ENCODE peak calls at places on chromosomes 11 and 22, in five cellular contexts. One of them, this sample, is unnamed.

GRCh38 chr11:22792497-22792896 is 37.1 kb downstream of the SVIP start:
- DNase-seq in A549: no peak
- DNase-seq in HepG2: peak
- DNase-seq in K562: peak
- DNase-seq in H1: no peak
- DNase-seq in this sample: no peak

GRCh38 chr11:9895016-9895415 is 231.1 kb downstream of the SWAP70 start:
- DNase-seq in K562: no peak
- DNase-seq in H1: no peak
- DNase-seq in A549: no peak
- DNase-seq in HepG2: no peak
- DNase-seq in this sample: no peak

GRCh38 chr11:69113226-69113625 is 42.5 kb upstream of the SMIM38 start:
- DNase-seq in H1: no peak
- DNase-seq in A549: no peak
- DNase-seq in HepG2: no peak
- DNase-seq in K562: no peak
- DNase-seq in this sample: no peak

GRCh38 chr11:73331138-73331916 is 23.3 kb downstream of the ARHGEF17 start:
- DNase-seq in H1: no peak
- DNase-seq in A549: no peak
- DNase-seq in K562: peak
- DNase-seq in HepG2: peak
- DNase-seq in this sample: no peak

GRCh38 chr11:67371549-67372231 is 1.7 kb downstream of the CLCF1 start:
- DNase-seq in K562: peak
- DNase-seq in H1: no peak
- DNase-seq in A549: peak
- DNase-seq in HepG2: peak
- DNase-seq in this sample: no peak

GRCh38 chr11:86174101-86175046 is 70.2 kb upstream of the EED start:
- DNase-seq in HepG2: peak
- DNase-seq in H1: no peak
- DNase-seq in K562: peak
- DNase-seq in A549: no peak
- DNase-seq in this sample: no peak

GRCh38 chr11:48150213-48150612 is 66.4 kb upstream of the OR4B1 start:
- DNase-seq in HepG2: no peak
- DNase-seq in A549: no peak
- DNase-seq in H1: no peak
- DNase-seq in K562: no peak
- DNase-seq in this sample: no peak

GRCh38 chr11:91800208-91800914 is 424.3 kb upstream of the FAT3 start:
- DNase-seq in HepG2: no peak
- DNase-seq in H1: no peak
- DNase-seq in K562: no peak
- DNase-seq in A549: no peak
- DNase-seq in this sample: no peak

GRCh38 chr22:50702821-50703725 is 30.4 kb downstream of the SHANK3 start:
- DNase-seq in H1: no peak
- DNase-seq in A549: no peak
- DNase-seq in K562: peak
- DNase-seq in HepG2: no peak
- DNase-seq in this sample: no peak

GRCh38 chr11:93407777-93408401 is 77.3 kb downstream of the DEUP1 start:
- DNase-seq in K562: no peak
- DNase-seq in H1: no peak
- DNase-seq in HepG2: no peak
- DNase-seq in A549: no peak
- DNase-seq in this sample: no peak

GRCh38 chr11:125036933-125037332 is 26.2 kb upstream of the SLC37A2 start:
- DNase-seq in K562: no peak
- DNase-seq in H1: no peak
- DNase-seq in A549: no peak
- DNase-seq in HepG2: no peak
- DNase-seq in this sample: no peak

GRCh38 chr11:5767056-5767455 is 13.0 kb downstream of the OR52N4 start:
- DNase-seq in A549: no peak
- DNase-seq in H1: no peak
- DNase-seq in HepG2: no peak
- DNase-seq in K562: no peak
- DNase-seq in this sample: no peak

GRCh38 chr11:57481315-57481714 is 21.0 kb downstream of the RTN4RL2 start:
- DNase-seq in H1: no peak
- DNase-seq in A549: no peak
- DNase-seq in HepG2: no peak
- DNase-seq in K562: no peak
- DNase-seq in this sample: no peak

GRCh38 chr11:64224891-64225607 is 937 bp downstream of the TRPT1 start:
- DNase-seq in HepG2: no peak
- DNase-seq in A549: no peak
- DNase-seq in H1: no peak
- DNase-seq in K562: no peak
- DNase-seq in this sample: no peak

GRCh38 chr22:40911772-40912171 is 39.4 kb upstream of the RBX1 start:
- DNase-seq in K562: no peak
- DNase-seq in H1: no peak
- DNase-seq in A549: no peak
- DNase-seq in HepG2: no peak
- DNase-seq in this sample: no peak

GRCh38 chr11:120332822-120333716 is 3.1 kb upstream of the ARHGEF12 start:
- DNase-seq in H1: no peak
- DNase-seq in HepG2: no peak
- DNase-seq in K562: no peak
- DNase-seq in A549: no peak
- DNase-seq in this sample: no peak

GRCh38 chr22:33780761-33781160 is 139.5 kb downstream of the LARGE1 start:
- DNase-seq in A549: no peak
- DNase-seq in K562: no peak
- DNase-seq in H1: no peak
- DNase-seq in HepG2: no peak
- DNase-seq in this sample: no peak

GRCh38 chr11:110830344-110831141 is 118.3 kb upstream of the ARHGAP20 start:
- DNase-seq in HepG2: no peak
- DNase-seq in K562: no peak
- DNase-seq in H1: peak
- DNase-seq in A549: no peak
- DNase-seq in this sample: no peak

GRCh38 chr11:128890543-128891409 is at the start of gene KCNJ5:
- DNase-seq in A549: peak
- DNase-seq in HepG2: no peak
- DNase-seq in H1: no peak
- DNase-seq in K562: no peak
- DNase-seq in this sample: no peak

GRCh38 chr22:50529416-50530279 is at the start of gene TYMP:
- DNase-seq in K562: no peak
- DNase-seq in H1: no peak
- DNase-seq in HepG2: peak
- DNase-seq in A549: peak
- DNase-seq in this sample: no peak

GRCh38 chr11:92886243-92886905 is 83.1 kb upstream of the MTNR1B start:
- DNase-seq in A549: peak
- DNase-seq in K562: peak
- DNase-seq in H1: no peak
- DNase-seq in HepG2: peak
- DNase-seq in this sample: peak

GRCh38 chr11:76769645-76770586 is 13.2 kb upstream of the TSKU start:
- DNase-seq in A549: peak
- DNase-seq in H1: no peak
- DNase-seq in K562: no peak
- DNase-seq in HepG2: peak
- DNase-seq in this sample: no peak

GRCh38 chr22:33806191-33806590 is 114.1 kb downstream of the LARGE1 start:
- DNase-seq in HepG2: no peak
- DNase-seq in K562: no peak
- DNase-seq in H1: no peak
- DNase-seq in A549: no peak
- DNase-seq in this sample: peak

DNA sequence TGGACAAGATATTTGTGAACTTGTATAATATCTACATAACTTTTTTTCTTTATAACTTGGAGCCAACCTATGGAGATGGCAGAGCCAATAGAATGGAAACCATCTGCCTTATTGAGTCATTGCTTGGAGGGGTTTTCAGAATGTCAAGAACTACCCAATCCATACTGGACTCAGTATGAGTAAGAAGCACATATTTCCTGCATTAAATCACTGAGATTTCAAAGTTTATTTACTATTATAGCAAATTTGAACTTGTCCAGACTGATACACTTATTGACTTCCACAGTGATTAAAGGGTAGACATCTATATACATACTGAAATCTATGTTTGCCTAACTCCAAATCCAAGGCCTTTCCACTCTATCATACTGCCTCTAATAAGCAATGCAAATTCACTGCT is 704.0 kb downstream of the KCNA4 start:
- DNase-seq in A549: no peak
- DNase-seq in HepG2: no peak
- DNase-seq in K562: no peak
- DNase-seq in H1: no peak
- DNase-seq in this sample: no peak
- TF ChIP-seq CEBPB in A549: no peak
- TF ChIP-seq CEBPB in HepG2: no peak
- TF ChIP-seq CEBPB in K562: no peak
- TF ChIP-seq CEBPB in H1: no peak
- TF ChIP-seq CEBPB in this sample: no peak

DNA sequence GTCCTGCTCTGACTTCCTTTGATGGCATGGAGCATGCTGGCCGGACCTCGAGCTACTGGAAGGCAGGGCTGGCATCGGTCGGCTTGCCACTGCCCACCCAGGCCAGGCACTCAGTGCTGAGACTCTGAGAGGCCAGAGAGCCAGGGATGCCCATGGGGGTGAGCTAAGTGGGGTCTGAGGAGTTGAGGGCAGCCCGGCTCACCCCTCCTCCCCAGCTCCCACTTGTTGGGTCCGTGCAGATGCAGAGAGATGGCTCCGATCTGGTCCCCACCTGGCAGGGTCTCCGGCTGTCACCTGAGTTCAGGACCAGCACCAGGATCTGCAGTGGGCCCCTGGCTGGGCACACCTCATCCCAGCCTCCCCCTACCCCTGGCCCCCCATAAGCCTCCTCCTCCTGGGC is 13.3 kb downstream of the LSP1 start:
- DNase-seq in HepG2: no peak
- DNase-seq in K562: no peak
- DNase-seq in H1: no peak
- DNase-seq in A549: no peak
- DNase-seq in this sample: no peak
- TF ChIP-seq KDM1A in HepG2: no peak
- TF ChIP-seq KDM1A in K562: no peak
- TF ChIP-seq KDM1A in H1: no peak
- TF ChIP-seq KDM1A in A549: no peak
- TF ChIP-seq KDM1A in this sample: no peak

GRCh38 chr22:29626497-29627195 is 23.2 kb downstream of the NF2 start:
- DNase-seq in A549: no peak
- DNase-seq in HepG2: peak
- DNase-seq in K562: no peak
- DNase-seq in H1: no peak
- DNase-seq in this sample: no peak

GRCh38 chr22:29623059-29623458 is 19.6 kb downstream of the NF2 start:
- DNase-seq in K562: no peak
- DNase-seq in HepG2: no peak
- DNase-seq in H1: no peak
- DNase-seq in A549: no peak
- DNase-seq in this sample: no peak

GRCh38 chr22:29625090-29625825 is 21.8 kb downstream of the NF2 start:
- DNase-seq in HepG2: peak
- DNase-seq in K562: peak
- DNase-seq in A549: peak
- DNase-seq in H1: no peak
- DNase-seq in this sample: no peak

GRCh38 chr22:29621761-29622526 is 18.5 kb downstream of the NF2 start:
- DNase-seq in K562: no peak
- DNase-seq in H1: no peak
- DNase-seq in A549: peak
- DNase-seq in HepG2: peak
- DNase-seq in this sample: no peak

DNA sequence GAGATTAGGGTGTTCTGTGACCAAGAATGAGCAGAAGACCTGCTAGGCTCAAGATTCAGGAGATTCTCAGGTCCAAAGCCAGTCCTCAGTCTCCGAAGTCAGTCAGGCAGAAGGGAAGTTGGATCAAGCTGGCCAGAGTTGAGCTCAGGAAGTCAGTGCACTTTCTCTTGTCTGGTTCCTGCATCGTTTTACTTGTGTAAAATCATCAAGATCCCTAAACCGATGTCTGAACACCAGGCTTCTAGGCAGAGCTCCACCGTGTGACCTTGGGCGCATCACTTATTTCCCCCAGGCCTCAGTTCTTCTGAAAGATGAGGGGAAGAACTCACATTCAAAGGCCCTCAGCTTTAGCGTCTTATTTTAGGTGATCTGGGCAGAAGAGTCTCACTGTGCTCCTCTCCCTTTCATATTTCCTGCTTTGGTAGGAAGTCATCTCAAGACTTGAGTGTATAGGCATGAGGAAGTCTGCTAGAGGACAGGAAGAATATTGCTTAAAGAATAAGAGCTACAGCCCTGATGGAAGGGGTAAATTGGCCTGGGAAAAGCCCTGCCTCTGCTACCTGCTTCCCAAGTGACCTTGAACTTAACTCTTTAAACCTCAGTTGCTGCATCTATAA is 20.2 kb downstream of the NF2 start:
- DNase-seq in HepG2: no peak
- DNase-seq in A549: no peak
- DNase-seq in H1: no peak
- DNase-seq in K562: no peak
- DNase-seq in this sample: no peak
- TF ChIP-seq CEBPB in HepG2: no peak
- TF ChIP-seq CEBPB in A549: no peak
- TF ChIP-seq CEBPB in H1: no peak
- TF ChIP-seq CEBPB in K562: no peak
- TF ChIP-seq CEBPB in this sample: no peak

GRCh38 chr11:65862941-65863888 is 3.0 kb downstream of the MUS81 start:
- DNase-seq in A549: no peak
- DNase-seq in K562: no peak
- DNase-seq in H1: no peak
- DNase-seq in HepG2: no peak
- DNase-seq in this sample: no peak
- TF ChIP-seq KDM1A in A549: no peak
- TF ChIP-seq KDM1A in K562: no peak
- TF ChIP-seq KDM1A in H1: no peak
- TF ChIP-seq KDM1A in HepG2: no peak
- TF ChIP-seq KDM1A in this sample: no peak

GRCh38 chr11:46285594-46286033 is 8.2 kb downstream of the CREB3L1 start:
- DNase-seq in H1: no peak
- DNase-seq in A549: no peak
- DNase-seq in K562: no peak
- DNase-seq in HepG2: no peak
- DNase-seq in this sample: no peak
- TF ChIP-seq CEBPB in H1: no peak
- TF ChIP-seq CEBPB in A549: no peak
- TF ChIP-seq CEBPB in K562: no peak
- TF ChIP-seq CEBPB in HepG2: no peak
- TF ChIP-seq CEBPB in this sample: no peak

GRCh38 chr22:25880524-25880923 is 138.5 kb downstream of the MYO18B start:
- DNase-seq in A549: no peak
- DNase-seq in K562: no peak
- DNase-seq in HepG2: peak
- DNase-seq in H1: no peak
- DNase-seq in this sample: peak
- TF ChIP-seq KDM1A in A549: no peak
- TF ChIP-seq KDM1A in K562: no peak
- TF ChIP-seq KDM1A in HepG2: no peak
- TF ChIP-seq KDM1A in H1: no peak
- TF ChIP-seq KDM1A in this sample: no peak